ENCODE peak calls at places on chromosomes 6 and 20, in four cellular contexts. O, Q, J and X are unnamed samples.

GRCh38 chr20:21323640-21324039 is 20.5 kb downstream of the XRN2 start:
- DNase-seq in O (no peak), Q (no peak), J (no peak), X (no peak)

GRCh38 chr6:21733311-21733710 is 139.8 kb downstream of the SOX4 start:
- DNase-seq in O (no peak), Q (no peak), J (no peak), X (no peak)

GRCh38 chr6:37502703-37503485 is 3.2 kb upstream of the CCDC167 start:
- DNase-seq in O (peak), Q (no peak), J (peak), X (no peak)

GRCh38 chr6:117733341-117733740 is 58.1 kb downstream of the NUS1 start:
- DNase-seq in O (no peak), Q (no peak), J (no peak), X (no peak)

GRCh38 chr6:89239338-89239737 is 22.2 kb upstream of the GABRR1 start:
- DNase-seq in O (no peak), Q (peak), J (no peak), X (no peak)

GRCh38 chr6:143744593-143745151 is 66.9 kb downstream of the PHACTR2 start:
- DNase-seq in O (peak), Q (no peak), J (no peak), X (no peak)

GRCh38 chr6:520820-521219 is 129.3 kb downstream of the IRF4 start:
- DNase-seq in O (no peak), Q (no peak), J (no peak), X (no peak)

GRCh38 chr6:109389650-109390274 is 7.5 kb upstream of the CD164 start:
- DNase-seq in O (no peak), Q (no peak), J (no peak), X (no peak)

GRCh38 chr20:49394264-49394663 is 88.2 kb downstream of the KCNB1 start:
- DNase-seq in O (no peak), Q (no peak), J (no peak), X (no peak)

GRCh38 chr20:62219101-62219991 is 732 bp downstream of the HRH3 start:
- DNase-seq in O (peak), Q (no peak), J (no peak), X (no peak)

GRCh38 chr20:61083431-61083830 is 168.6 kb upstream of the CDH4 start:
- DNase-seq in O (no peak), Q (no peak), J (no peak), X (no peak)

GRCh38 chr20:49563015-49563980 is 4.6 kb downstream of the PTGIS start:
- DNase-seq in O (no peak), Q (no peak), J (no peak), X (peak)

GRCh38 chr6:12490904-12491571 is 200.9 kb downstream of the EDN1 start:
- DNase-seq in O (no peak), Q (no peak), J (no peak), X (no peak)

GRCh38 chr6:166420351-166420750 is 37.6 kb upstream of the MPC1 start:
- DNase-seq in O (no peak), Q (peak), J (no peak), X (no peak)

GRCh38 chr6:134589512-134589911 is 271.6 kb upstream of the SGK1 start:
- DNase-seq in O (no peak), Q (no peak), J (no peak), X (no peak)

GRCh38 chr6:96626749-96627353 is 63.9 kb downstream of the FHL5 start:
- DNase-seq in O (no peak), Q (peak), J (no peak), X (no peak)

GRCh38 chr6:110188791-110189190 is 8.6 kb downstream of the CDC40 start:
- DNase-seq in O (no peak), Q (no peak), J (no peak), X (no peak)

GRCh38 chr6:125749864-125750691 is 646 bp downstream of the HEY2 start:
- DNase-seq in O (peak), Q (no peak), J (no peak), X (peak)

GRCh38 chr6:50655848-50656453 is 57.4 kb upstream of the TFAP2D start:
- DNase-seq in O (no peak), Q (peak), J (no peak), X (no peak)

GRCh38 chr6:35089935-35090505 is 51.1 kb downstream of the TCP11 start:
- DNase-seq in O (no peak), Q (no peak), J (no peak), X (no peak)

GRCh38 chr6:34586327-34587040 is 30.4 kb upstream of the SPDEF start:
- DNase-seq in O (peak), Q (no peak), J (no peak), X (no peak)

GRCh38 chr20:60765821-60766403 is 486.1 kb upstream of the CDH4 start:
- DNase-seq in O (no peak), Q (no peak), J (no peak), X (no peak)